ENCODE peak calls at places on chromosome 4, in six cellular contexts. Z is transverse colon, C is body of pancreas, D is heart left ventricle, O is A549, K is stomach. V is an unnamed sample.

GRCh38 chr4:57501715-57502114 is 391.5 kb upstream of the IGFBP7 start:
- DNase-seq in D (peak), Z (no peak), K (no peak), O (peak), C (peak), V (no peak)

GRCh38 chr4:145484240-145484846 is 2.7 kb downstream of the SMAD1 start:
- DNase-seq in C (no peak), D (no peak), O (no peak), Z (no peak), K (no peak), V (no peak)

GRCh38 chr4:144732584-144733130 is 86.7 kb downstream of the HHIP start:
- DNase-seq in D (no peak), C (no peak), K (no peak), O (no peak), Z (no peak), V (no peak)

GRCh38 chr4:75512336-75513211 is 1.6 kb downstream of the RCHY1 start:
- DNase-seq in O (no peak), C (no peak), D (no peak), Z (no peak), K (no peak), V (no peak)

GRCh38 chr4:179664628-179665027 is 2222.4 kb upstream of the AGA start:
- DNase-seq in Z (no peak), O (no peak), K (no peak), D (no peak), C (no peak), V (no peak)

GRCh38 chr4:22315643-22316042 is 200.2 kb downstream of the ADGRA3 start:
- DNase-seq in D (no peak), C (no peak), O (no peak), K (no peak), Z (no peak), V (no peak)

GRCh38 chr4:71004281-71004851 is 10.9 kb downstream of the DCK start:
- DNase-seq in Z (peak), O (no peak), D (no peak), C (no peak), K (no peak), V (peak)

GRCh38 chr4:108492816-108493595 is 127.4 kb upstream of the RPL34 start:
- DNase-seq in K (no peak), C (no peak), O (no peak), Z (peak), D (no peak), V (peak)

GRCh38 chr4:184269879-184270430 is 52.3 kb upstream of the ENPP6 start:
- DNase-seq in O (no peak), C (no peak), D (no peak), Z (no peak), K (no peak), V (no peak)

GRCh38 chr4:153790962-153791551 is 2.2 kb upstream of the SFRP2 start:
- DNase-seq in O (no peak), K (no peak), Z (no peak), D (no peak), C (peak), V (peak)

GRCh38 chr4:4395849-4396627 is 9.1 kb downstream of the NSG1 start:
- DNase-seq in K (no peak), Z (no peak), C (no peak), D (no peak), O (no peak), V (no peak)

GRCh38 chr4:165684177-165684870 is 188.7 kb upstream of the TLL1 start:
- DNase-seq in C (no peak), Z (no peak), D (no peak), O (no peak), K (no peak), V (no peak)

GRCh38 chr4:180434131-180434895 is 1808.9 kb upstream of the TENM3 start:
- DNase-seq in Z (no peak), D (no peak), O (no peak), K (no peak), C (no peak), V (no peak)

DNA sequence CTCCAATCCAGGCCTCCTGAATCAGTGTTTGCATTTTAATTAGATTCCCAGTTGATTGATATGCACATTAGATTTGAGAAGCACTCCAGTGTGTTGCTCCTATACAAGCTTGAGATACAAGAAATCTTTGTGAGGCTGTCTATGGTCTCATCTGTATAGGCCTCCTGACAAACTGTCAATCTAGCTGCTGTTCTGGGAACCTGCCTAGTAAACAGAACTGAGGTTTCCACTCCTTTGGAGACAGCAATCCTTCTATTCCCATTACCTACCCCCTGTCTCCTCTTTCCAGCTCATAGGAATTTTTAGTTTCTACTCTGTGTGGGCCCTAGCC is 306.1 kb upstream of the EMCN start:
- DNase-seq in D (no peak), C (no peak), K (no peak), O (no peak), Z (no peak), V (no peak)
- TF ChIP-seq CTCF in D (no peak), C (no peak), K (no peak), O (no peak), Z (no peak), V (no peak)

GRCh38 chr4:24771241-24771640 is 24.1 kb upstream of the SOD3 start:
- DNase-seq in C (no peak), O (no peak), D (no peak), K (no peak), Z (no peak), V (no peak)
- TF ChIP-seq POLR2A in C (no peak), O (no peak), D (no peak), K (no peak), Z (no peak), V (no peak)

GRCh38 chr4:81457345-81457744 is 14.4 kb downstream of the RASGEF1B start:
- DNase-seq in K (no peak), D (no peak), Z (no peak), O (no peak), C (no peak), V (no peak)
- H3K27ac ChIP-seq in K (no peak), D (no peak), Z (no peak), O (no peak), C (no peak), V (no peak)

DNA sequence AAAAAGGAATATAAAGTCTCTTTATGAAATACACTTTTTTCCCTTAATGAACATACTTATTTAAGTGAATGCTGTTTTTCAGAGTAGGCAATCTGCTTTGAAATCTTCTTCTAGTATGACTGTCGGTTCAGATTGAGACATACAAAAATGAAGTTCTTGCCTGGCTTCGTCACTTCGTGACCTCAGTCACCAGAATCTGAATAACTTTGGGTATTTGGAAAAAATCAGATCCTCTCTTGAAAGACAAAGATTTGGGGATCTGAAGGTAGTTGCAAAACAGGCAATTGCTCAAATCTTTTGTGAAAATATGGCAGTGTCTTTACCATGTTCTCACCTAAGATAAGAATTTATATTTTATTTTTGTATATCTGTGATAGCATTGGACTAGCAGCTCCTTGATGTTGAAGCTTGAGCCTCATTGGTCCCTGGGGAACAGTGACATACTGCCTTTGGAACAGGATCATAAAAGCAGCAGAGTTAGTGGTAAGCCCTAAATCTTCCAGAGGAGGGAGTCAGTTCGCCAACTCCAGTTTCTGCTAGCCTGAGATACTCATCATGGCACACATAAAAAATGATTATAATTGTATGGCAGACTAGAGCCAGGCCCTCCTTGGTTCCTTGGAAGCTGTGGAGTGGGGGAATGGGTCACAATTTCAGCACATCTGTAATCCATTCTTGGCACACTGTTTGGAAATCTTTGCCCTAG is 4.9 kb downstream of the ARFIP1 start:
- DNase-seq in D (no peak), C (no peak), K (no peak), Z (peak), O (peak), V (no peak)
- TF ChIP-seq CTCF in D (no peak), C (no peak), K (no peak), Z (peak), O (no peak), V (no peak)

DNA sequence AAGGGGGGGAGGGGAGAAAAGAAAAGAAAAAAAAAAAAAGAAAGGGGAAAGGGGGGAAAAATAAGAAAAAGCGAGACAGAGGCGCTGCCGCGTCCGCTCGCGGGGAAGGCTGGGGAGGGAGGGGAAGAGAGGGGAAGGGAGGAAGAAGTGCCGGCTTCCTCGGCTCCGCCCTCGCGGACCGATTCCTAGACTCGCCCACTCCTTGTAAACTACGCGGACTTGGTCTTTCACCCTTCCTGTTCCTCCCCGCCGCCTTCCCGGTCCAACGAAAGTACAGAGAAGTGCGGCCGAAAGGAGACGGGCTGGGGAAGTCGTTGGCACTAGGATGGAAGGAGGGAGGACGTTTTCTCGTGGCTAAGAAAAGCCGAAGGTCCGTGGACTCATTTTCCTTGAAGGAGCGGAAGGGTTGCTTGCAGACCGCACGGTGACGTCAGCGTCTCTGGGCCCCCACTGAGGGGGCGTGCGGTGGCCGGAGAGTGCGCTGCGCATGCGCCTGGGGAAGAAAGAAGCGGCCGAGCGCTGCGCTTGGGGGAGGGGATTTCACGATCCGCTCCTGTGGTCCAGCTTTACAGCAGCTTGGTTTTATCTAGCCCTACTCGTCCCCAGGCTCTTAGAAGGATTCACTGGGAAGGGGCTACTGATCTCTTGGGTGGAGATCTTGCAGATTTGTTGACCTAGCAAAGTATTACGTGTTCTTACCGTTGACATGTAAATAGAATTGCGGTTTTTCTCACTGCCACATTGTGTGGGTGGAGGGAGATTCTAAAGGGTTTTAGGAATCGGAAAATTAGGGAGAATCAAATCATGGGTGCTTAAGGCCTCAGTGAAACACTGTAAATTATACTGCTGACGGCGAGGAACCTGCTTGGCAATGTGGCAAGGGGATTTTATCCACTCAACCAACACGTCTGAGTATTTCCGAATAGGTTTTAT is at the start of gene CCNI:
- DNase-seq in D (peak), O (peak), C (peak), Z (peak), K (peak), V (peak)
- TF ChIP-seq POLR2A in D (peak), O (peak), C (peak), Z (peak), K (peak), V (peak)

DNA sequence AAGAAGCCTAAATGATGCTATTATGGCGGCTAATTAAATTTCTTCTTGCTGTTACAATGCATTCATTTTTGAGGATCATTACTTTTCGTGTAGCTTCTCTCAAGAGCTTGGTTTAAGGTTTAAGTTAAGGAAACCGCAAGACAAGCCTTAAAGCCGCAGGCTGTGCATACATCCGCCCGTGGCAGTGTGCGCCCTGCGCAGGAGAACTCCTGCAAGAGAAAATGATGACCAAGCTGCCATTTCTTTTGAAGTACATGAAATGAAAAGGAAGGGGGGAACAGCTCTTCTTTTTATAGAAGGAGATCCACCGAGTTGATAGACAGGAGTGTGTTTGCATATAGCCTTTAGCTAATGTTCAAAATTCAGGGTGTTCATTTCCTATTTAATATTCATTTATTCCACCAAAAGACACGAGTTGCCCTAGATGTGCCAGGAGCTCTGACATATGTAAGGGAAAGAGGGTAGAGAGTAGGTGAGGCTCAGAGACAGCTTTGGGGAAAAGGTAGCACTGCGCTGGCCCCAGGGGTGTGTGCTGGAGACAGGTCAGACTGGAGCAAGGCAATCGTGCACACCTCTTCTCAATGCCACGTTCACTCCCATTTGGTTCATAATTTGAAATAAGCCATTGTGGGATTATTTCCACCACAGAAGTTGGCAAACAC is 112.1 kb upstream of the LDB2 start:
- DNase-seq in D (no peak), K (no peak), O (no peak), Z (no peak), C (no peak), V (no peak)
- H3K27ac ChIP-seq in D (no peak), K (no peak), O (no peak), Z (no peak), C (no peak), V (no peak)

GRCh38 chr4:3074078-3074845 is at the start of the genes HTT and HTT-AS:
- DNase-seq in K (peak), O (peak), Z (peak), C (peak), D (peak), V (peak)
- TF ChIP-seq CTCF in K (no peak), O (no peak), Z (peak), C (peak), D (no peak), V (no peak)

GRCh38 chr4:93671093-93671492 is 157.5 kb upstream of the ATOH1 start:
- DNase-seq in K (no peak), D (no peak), C (no peak), O (no peak), Z (no peak), V (no peak)

GRCh38 chr4:93670434-93670833 is 158.1 kb upstream of the ATOH1 start:
- DNase-seq in D (no peak), K (no peak), Z (no peak), C (no peak), O (no peak), V (no peak)
- TF ChIP-seq POLR2A in D (no peak), K (no peak), Z (no peak), C (no peak), O (no peak), V (no peak)

DNA sequence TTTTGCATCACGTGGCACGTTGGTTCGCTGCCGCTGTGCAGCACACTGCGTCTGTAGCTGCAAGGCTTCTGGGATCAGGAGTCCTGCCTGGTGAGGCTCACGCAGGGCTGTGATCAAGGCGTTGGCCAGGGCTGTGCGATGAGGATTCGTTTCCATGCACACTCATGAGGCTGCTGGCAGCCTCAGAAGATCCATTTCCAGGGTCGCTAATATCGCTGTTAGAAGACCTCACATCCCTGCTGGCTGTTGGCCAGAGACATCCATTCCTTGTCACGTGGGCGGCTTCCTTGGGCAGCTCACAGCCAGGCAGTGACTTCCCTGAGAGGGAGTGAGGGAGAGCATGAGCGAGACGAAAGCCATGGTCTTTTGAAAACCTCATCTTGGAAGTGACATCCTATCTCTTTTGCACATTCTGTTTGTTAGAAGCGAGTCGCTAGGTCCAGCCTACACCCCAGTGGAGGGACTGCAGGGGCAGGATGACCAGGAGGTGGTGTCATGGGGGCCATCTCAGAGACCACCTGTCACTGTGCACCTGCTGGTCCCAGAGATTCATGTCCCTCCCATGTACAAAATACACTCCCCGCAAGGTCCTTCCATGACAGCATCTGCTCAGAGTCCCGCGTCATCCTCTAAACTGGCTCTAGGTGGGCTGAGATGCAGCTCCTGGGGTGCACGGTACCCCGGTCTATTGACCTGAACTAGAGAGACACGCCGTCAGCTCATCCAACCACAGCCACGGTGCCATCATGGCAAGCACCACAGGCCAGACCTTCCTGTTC is 12.2 kb downstream of the RGS12 start:
- DNase-seq in O (no peak), D (peak), C (no peak), Z (no peak), K (no peak), V (peak)
- H3K27ac ChIP-seq in O (no peak), D (no peak), C (no peak), Z (peak), K (peak), V (peak)